ENCODE peak calls at places on chromosomes 5 and 9, in four cellular contexts. K, O, F and W are unnamed samples.

GRCh38 chr5:176535101-176535654 is 2.0 kb downstream of the RNF44 start:
- DNase-seq in O (peak), F (no peak), K (no peak), W (no peak)

GRCh38 chr5:169408166-169408565 is 107.2 kb upstream of the SLIT3 start:
- DNase-seq in O (no peak), K (no peak), F (no peak), W (no peak)

GRCh38 chr5:114449836-114450515 is 88.1 kb downstream of the KCNN2 start:
- DNase-seq in O (peak), K (peak), F (no peak), W (peak)

GRCh38 chr5:137611926-137612435 is 112.9 kb upstream of the SPOCK1 start:
- DNase-seq in O (no peak), F (no peak), K (no peak), W (no peak)

GRCh38 chr5:158874814-158875213 is 224.9 kb downstream of the EBF1 start:
- DNase-seq in K (no peak), F (no peak), O (no peak), W (no peak)

GRCh38 chr5:93192107-93192506 is 388.9 kb downstream of the NR2F1-AS1 start:
- DNase-seq in F (no peak), O (no peak), K (peak), W (peak)

GRCh38 chr5:130978475-130978874 is 186.6 kb downstream of the HINT1 start:
- DNase-seq in K (no peak), O (no peak), F (no peak), W (no peak)

GRCh38 chr9:89978185-89978584 is 373.4 kb downstream of the GADD45G start:
- DNase-seq in O (no peak), K (no peak), F (peak), W (no peak)

GRCh38 chr9:130665431-130666392 is 1.3 kb downstream of the PRDM12 start:
- DNase-seq in F (no peak), O (no peak), K (no peak), W (no peak)

GRCh38 chr5:38548064-38548759 is 8.2 kb downstream of the LIFR start:
- DNase-seq in F (no peak), O (no peak), K (no peak), W (no peak)

GRCh38 chr5:40834391-40834848 is 602 bp downstream of the RPL37 start:
- DNase-seq in K (no peak), F (no peak), O (peak), W (no peak)

GRCh38 chr5:143016777-143017374 is 246.7 kb downstream of the ARHGAP26 start:
- DNase-seq in O (no peak), K (no peak), F (peak), W (peak)

GRCh38 chr5:172921906-172922305 is 37.3 kb upstream of the RPL26L1 start:
- DNase-seq in F (no peak), K (no peak), O (no peak), W (no peak)

GRCh38 chr9:125241863-125242739 is 958 bp upstream of the HSPA5 start:
- DNase-seq in O (no peak), F (no peak), K (no peak), W (no peak)

GRCh38 chr5:107310181-107310580 is 360.6 kb downstream of the EFNA5 start:
- DNase-seq in K (no peak), O (no peak), F (no peak), W (no peak)

GRCh38 chr5:90410178-90410762 is 714 bp upstream of the CETN3 start:
- DNase-seq in O (no peak), F (peak), K (no peak), W (peak)

GRCh38 chr5:14663734-14664269 is 716 bp upstream of the OTULIN start:
- DNase-seq in O (peak), K (no peak), F (no peak), W (no peak)